ENCODE peak calls at places on chromosomes 7 and 10, in seven cellular contexts. S is HepG2, W is K562, U is GM12891, Y is SK-N-SH, F is H1, J is GM12878. C is an unnamed sample.

GRCh38 chr10:28326516-28327493 is 23.9 kb upstream of the MPP7 start:
- DNase-seq in S (peak), W (no peak), U (no peak), Y (no peak), F (no peak), J (no peak), C (no peak)

GRCh38 chr10:70052462-70053211 is at the start of gene MACROH2A2:
- DNase-seq in S (peak), W (no peak), U (no peak), Y (peak), F (peak), J (no peak), C (no peak)

GRCh38 chr10:86795353-86795752 is 38.9 kb downstream of the BMPR1A start:
- DNase-seq in S (peak), W (no peak), U (no peak), Y (peak), F (no peak), J (no peak), C (no peak)

GRCh38 chr10:22252801-22253577 is 35.2 kb upstream of the EBLN1 start:
- DNase-seq in S (no peak), W (no peak), U (peak), Y (no peak), F (no peak), J (no peak), C (peak)

GRCh38 chr10:128602183-128602582 is 476.0 kb upstream of the MKI67 start:
- DNase-seq in S (no peak), W (no peak), U (no peak), Y (no peak), F (no peak), J (no peak), C (no peak)

GRCh38 chr7:153891990-153892389 is 160.2 kb upstream of the DPP6 start:
- DNase-seq in S (no peak), W (no peak), U (no peak), Y (no peak), F (no peak), J (no peak), C (no peak)

GRCh38 chr10:50990568-50991495 is 83.5 kb upstream of the PRKG1 start:
- DNase-seq in S (no peak), W (no peak), U (no peak), Y (peak), F (no peak), J (no peak), C (no peak)

GRCh38 chr10:13536674-13537366 is 8.0 kb upstream of the BEND7 start:
- DNase-seq in S (peak), W (peak), U (peak), Y (peak), F (peak), J (peak), C (no peak)

GRCh38 chr7:2202361-2202761 is 30.4 kb downstream of the MAD1L1 start:
- DNase-seq in S (no peak), W (no peak), U (no peak), Y (peak), F (no peak), J (no peak), C (no peak)

GRCh38 chr7:87600130-87601124 is at the start of gene ABCB1:
- DNase-seq in S (peak), W (no peak), U (peak), Y (peak), F (peak), J (no peak), C (peak)

GRCh38 chr10:30587522-30588031 is 42.0 kb downstream of the LYZL2 start:
- DNase-seq in S (peak), W (no peak), U (no peak), Y (no peak), F (no peak), J (peak), C (peak)

DNA sequence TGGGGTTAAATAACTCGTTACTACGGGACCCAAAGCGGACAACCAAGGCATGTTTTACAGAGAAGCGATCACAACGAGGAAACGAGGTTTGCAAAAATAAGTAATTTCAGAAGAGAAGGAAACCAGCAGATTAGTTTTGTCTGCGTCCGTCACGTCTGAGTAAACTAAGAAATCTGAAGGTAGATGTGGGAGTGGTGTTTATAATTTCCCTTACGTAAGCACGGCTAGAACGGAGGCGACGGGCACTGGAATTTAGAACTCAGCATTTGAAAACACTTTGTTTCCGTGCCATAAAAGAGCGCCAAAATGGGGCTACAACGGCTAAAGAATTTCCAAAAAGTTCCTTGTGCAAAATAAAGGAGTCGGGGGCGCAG is 718 bp upstream of the UMAD1 start:
- DNase-seq in S (peak), W (no peak), U (no peak), Y (no peak), F (no peak), J (peak), C (no peak)
- TF ChIP-seq TAF1 in S (no peak), W (no peak), U (no peak), Y (no peak), F (no peak), J (no peak), C (no peak)

GRCh38 chr10:33211123-33211878 is 123.2 kb downstream of the NRP1 start:
- DNase-seq in S (no peak), W (no peak), U (no peak), Y (peak), F (no peak), J (no peak), C (no peak)
- TF ChIP-seq TAF1 in S (no peak), W (no peak), U (no peak), Y (no peak), F (no peak), J (no peak), C (no peak)

DNA sequence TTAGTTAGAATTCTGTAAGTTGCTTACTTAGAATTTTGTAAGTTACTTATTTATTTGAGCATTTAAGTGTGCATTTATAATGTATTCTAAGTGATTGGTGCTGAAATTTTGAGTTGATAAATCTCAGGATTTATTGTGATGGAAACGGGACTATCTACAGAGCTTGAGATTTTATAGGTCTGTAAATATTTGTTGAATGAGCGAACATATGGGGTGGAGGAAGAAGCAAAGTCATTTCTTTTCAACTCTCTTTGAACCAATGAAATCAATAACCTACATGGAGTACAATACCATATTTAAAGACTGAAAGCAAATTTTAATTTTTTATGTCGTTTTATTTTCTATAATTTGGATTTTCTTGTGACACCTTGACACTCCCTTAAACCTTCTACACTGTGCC is 204.0 kb downstream of the DYNC1I1 start:
- DNase-seq in S (no peak), W (no peak), U (no peak), Y (no peak), F (no peak), J (no peak), C (no peak)
- TF ChIP-seq TAF1 in S (no peak), W (no peak), U (no peak), Y (no peak), F (no peak), J (no peak), C (no peak)

GRCh38 chr10:99654390-99654789 is 4.9 kb upstream of the ENTPD7 start:
- DNase-seq in S (no peak), W (no peak), U (no peak), Y (no peak), F (no peak), J (no peak), C (no peak)

GRCh38 chr10:99659031-99659867 is at the start of gene ENTPD7:
- DNase-seq in S (peak), W (peak), U (peak), Y (peak), F (peak), J (peak), C (peak)

GRCh38 chr10:99654791-99655190 is 4.5 kb upstream of the ENTPD7 start:
- DNase-seq in S (no peak), W (no peak), U (no peak), Y (no peak), F (no peak), J (no peak), C (no peak)

GRCh38 chr10:99658622-99659030 is 683 bp upstream of the ENTPD7 start:
- DNase-seq in S (peak), W (peak), U (no peak), Y (peak), F (no peak), J (no peak), C (no peak)

GRCh38 chr10:99656199-99657064 is 2.9 kb upstream of the ENTPD7 start:
- DNase-seq in S (no peak), W (no peak), U (no peak), Y (no peak), F (no peak), J (no peak), C (no peak)
- TF ChIP-seq TAF1 in S (no peak), W (no peak), U (no peak), Y (no peak), F (no peak), J (no peak), C (no peak)

GRCh38 chr7:105799677-105800076 is 76.7 kb downstream of the ATXN7L1 start:
- DNase-seq in S (no peak), W (no peak), U (no peak), Y (no peak), F (no peak), J (no peak), C (no peak)

GRCh38 chr7:105797652-105798051 is 78.7 kb downstream of the ATXN7L1 start:
- DNase-seq in S (no peak), W (no peak), U (no peak), Y (peak), F (no peak), J (no peak), C (no peak)

GRCh38 chr7:105794741-105795729 is 81.4 kb downstream of the ATXN7L1 start:
- DNase-seq in S (no peak), W (no peak), U (no peak), Y (no peak), F (no peak), J (no peak), C (no peak)

GRCh38 chr7:105799006-105799405 is 77.4 kb downstream of the ATXN7L1 start:
- DNase-seq in S (no peak), W (no peak), U (no peak), Y (no peak), F (no peak), J (no peak), C (no peak)

DNA sequence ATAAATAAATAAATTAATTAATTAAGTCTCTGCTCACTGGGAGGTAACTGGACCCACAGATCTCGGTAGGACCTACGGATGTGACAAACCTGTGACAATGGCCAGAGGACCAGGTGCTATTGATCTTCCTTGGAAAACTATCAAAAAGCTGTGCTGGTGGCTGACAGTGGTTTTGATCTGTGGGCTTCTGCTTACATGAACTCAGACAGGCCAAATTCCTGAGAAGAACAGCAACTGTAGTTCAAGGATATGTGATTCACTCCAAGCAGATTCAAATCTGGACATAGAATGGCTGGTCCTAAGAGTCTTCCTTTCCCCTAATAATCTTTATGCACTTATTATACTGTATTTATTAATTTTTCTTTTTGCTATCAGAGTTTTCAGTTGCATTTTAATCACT is 80.0 kb downstream of the ATXN7L1 start:
- DNase-seq in S (no peak), W (no peak), U (no peak), Y (no peak), F (no peak), J (no peak), C (no peak)
- TF ChIP-seq TAF1 in S (no peak), W (no peak), U (no peak), Y (no peak), F (no peak), J (no peak), C (no peak)

GRCh38 chr10:36163827-36164226 is 521.7 kb upstream of the FZD8 start:
- DNase-seq in S (no peak), W (no peak), U (no peak), Y (no peak), F (no peak), J (no peak), C (no peak)
- TF ChIP-seq TAF1 in S (no peak), W (no peak), U (no peak), Y (no peak), F (no peak), J (no peak), C (no peak)

DNA sequence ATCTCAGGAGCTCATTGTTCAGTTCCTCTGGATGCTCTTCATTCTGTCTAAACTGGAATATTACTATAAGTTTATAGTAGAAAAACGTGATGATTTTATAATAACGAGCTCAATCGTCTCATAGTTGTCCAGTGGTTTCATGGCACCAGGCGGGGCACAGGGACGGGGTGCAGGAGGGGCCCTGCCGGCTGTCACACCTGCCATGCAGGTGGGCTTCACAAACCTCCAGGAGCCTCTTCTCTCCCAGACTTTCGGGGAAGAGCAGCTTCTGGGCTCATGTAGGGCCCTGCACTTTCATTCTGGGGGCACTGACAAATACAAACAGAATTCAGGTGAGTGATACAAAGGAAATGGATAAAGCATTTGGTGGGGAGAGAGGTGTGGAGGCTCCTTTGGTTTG is 146.9 kb upstream of the KLF6 start:
- DNase-seq in S (no peak), W (no peak), U (no peak), Y (no peak), F (no peak), J (no peak), C (no peak)
- TF ChIP-seq TAF1 in S (no peak), W (no peak), U (no peak), Y (no peak), F (no peak), J (no peak), C (no peak)

DNA sequence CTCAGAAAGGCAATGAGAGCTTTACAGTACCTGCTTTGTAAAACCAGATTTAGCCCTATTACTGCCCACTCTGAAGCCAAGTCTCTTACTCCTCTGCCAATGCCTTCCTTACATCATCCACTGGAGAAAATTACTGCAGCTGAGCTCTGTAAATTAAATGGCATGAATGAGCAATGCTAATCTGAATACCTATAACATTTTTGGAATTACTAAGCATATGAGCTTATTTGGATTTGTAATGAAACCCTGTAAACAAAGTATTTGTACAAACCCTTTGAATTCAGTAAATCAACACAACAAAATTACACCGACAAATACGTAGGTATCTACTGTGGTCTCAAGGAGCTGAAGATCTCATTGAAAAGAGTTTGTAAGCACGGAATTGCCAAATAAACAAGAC is 12.1 kb upstream of the CCNY start:
- DNase-seq in S (no peak), W (no peak), U (no peak), Y (no peak), F (no peak), J (no peak), C (no peak)
- TF ChIP-seq TAF1 in S (no peak), W (no peak), U (no peak), Y (no peak), F (no peak), J (no peak), C (no peak)

C was measured in GM12892.